ENCODE peak calls at places on chromosomes 7 and 10, in seven cellular contexts. F is gastrocnemius medialis, M is uterus, U is GM23248, K is ovary, W is fibroblast of lung, D is SJSA1. R is an unnamed sample.

GRCh38 chr10:112967200-112967599 is 17.2 kb downstream of the TCF7L2 start:
- DNase-seq in M (no peak), K (no peak), W (peak; percentile 66), F (no peak), U (peak; percentile 87), D (no peak), R (no peak)

GRCh38 chr10:1358860-1359598 is 302.8 kb downstream of the WDR37 start:
- DNase-seq in U (no peak), M (no peak), W (no peak), K (no peak), F (no peak), D (no peak), R (no peak)

GRCh38 chr10:43809211-43809930 is 160.7 kb upstream of the ZNF32 start:
- DNase-seq in D (peak; percentile 68), U (peak; percentile 94), M (no peak), K (no peak), F (no peak), W (peak; percentile 83), R (no peak)

GRCh38 chr10:91150631-91151030 is 69.8 kb upstream of the PCGF5 start:
- DNase-seq in M (no peak), W (no peak), F (no peak), D (no peak), K (no peak), U (no peak), R (no peak)

GRCh38 chr10:43202657-43203490 is 64.0 kb downstream of the RASGEF1A start:
- DNase-seq in U (peak; percentile 41), F (peak; percentile 12), M (peak; percentile 35), D (peak; percentile 43), W (no peak), K (peak; percentile 49), R (no peak)

GRCh38 chr10:58473966-58474365 is 38.7 kb upstream of the BICC1 start:
- DNase-seq in U (peak; percentile 71), D (no peak), K (no peak), W (peak; percentile 5), M (no peak), F (no peak), R (no peak)

GRCh38 chr7:11858668-11859302 is 26.8 kb upstream of the THSD7A start:
- DNase-seq in W (no peak), K (no peak), U (no peak), M (no peak), F (no peak), D (no peak), R (no peak)

GRCh38 chr10:58335306-58336005 is 650 bp downstream of the UBE2D1 start:
- DNase-seq in D (no peak), K (no peak), M (peak; percentile 32), U (peak; percentile 72), W (no peak), F (peak; percentile 90), R (no peak)

GRCh38 chr7:123723913-123724312 is 24.9 kb downstream of the WASL start:
- DNase-seq in F (no peak), M (no peak), U (no peak), D (no peak), W (no peak), K (no peak), R (no peak)

GRCh38 chr10:123948030-123948823 is 56.6 kb upstream of the CPXM2 start:
- DNase-seq in U (no peak), F (no peak), M (no peak), K (no peak), W (no peak), D (no peak), R (no peak)

GRCh38 chr10:97203220-97203619 is 17.5 kb upstream of the SLIT1 start:
- DNase-seq in K (no peak), U (no peak), M (no peak), F (no peak), D (no peak), W (no peak), R (no peak)

GRCh38 chr7:113752689-113753088 is 166.1 kb downstream of the PPP1R3A start:
- DNase-seq in D (no peak), M (no peak), W (no peak), F (no peak), U (no peak), K (no peak), R (no peak)

GRCh38 chr7:52592698-52593097 is 442.7 kb upstream of the POM121L12 start:
- DNase-seq in K (no peak), U (no peak), F (no peak), W (no peak), D (no peak), M (no peak), R (no peak)

GRCh38 chr7:44264221-44264956 is 61.0 kb downstream of the CAMK2B start:
- DNase-seq in M (no peak), W (no peak), K (no peak), U (no peak), F (no peak), D (no peak), R (no peak)

GRCh38 chr7:151400626-151401315 is 9.1 kb downstream of the WDR86 start:
- DNase-seq in K (no peak), W (no peak), U (no peak), M (no peak), D (no peak), F (no peak), R (no peak)

GRCh38 chr7:70380315-70381027 is 751.5 kb upstream of the GALNT17 start:
- DNase-seq in F (no peak), U (peak; percentile 52), M (peak; percentile 33), K (no peak), W (peak; percentile 4), D (no peak), R (no peak)

GRCh38 chr7:52555805-52556204 is 479.6 kb upstream of the POM121L12 start:
- DNase-seq in F (no peak), K (no peak), U (no peak), W (no peak), D (no peak), M (no peak), R (no peak)

GRCh38 chr10:44857363-44858016 is 53.6 kb upstream of the TMEM72 start:
- DNase-seq in F (peak; percentile 29), D (peak; percentile 65), K (peak; percentile 84), U (peak; percentile 81), W (peak; percentile 63), M (peak; percentile 74), R (no peak)

GRCh38 chr10:21722209-21722608 is 188.2 kb downstream of the MLLT10 start:
- DNase-seq in U (no peak), M (no peak), K (no peak), F (no peak), W (no peak), D (no peak), R (no peak)

GRCh38 chr10:113997428-113997827 is 46.2 kb upstream of the ADRB1 start:
- DNase-seq in U (no peak), K (no peak), F (peak; percentile 33), W (no peak), D (no peak), M (no peak), R (no peak)

GRCh38 chr7:83468251-83468739 is 180.6 kb downstream of the SEMA3E start:
- DNase-seq in M (peak; percentile 22), K (peak; percentile 21), F (peak; percentile 24), D (peak; percentile 96), W (peak; percentile 98), U (peak; percentile 94), R (no peak)

GRCh38 chr10:124185074-124185473 is 91.7 kb upstream of the CHST15 start:
- DNase-seq in D (peak; percentile 25), K (no peak), F (no peak), M (no peak), U (no peak), W (no peak), R (no peak)

GRCh38 chr7:39758234-39758970 is 135.0 kb downstream of the RALA start:
- DNase-seq in K (no peak), D (no peak), U (no peak), W (no peak), F (no peak), M (no peak), R (no peak)

GRCh38 chr7:521221-522070 is 1.8 kb upstream of the PDGFA start:
- DNase-seq in F (no peak), D (no peak), W (no peak), K (peak; percentile 51), M (peak; percentile 69), U (peak; percentile 67), R (no peak)

GRCh38 chr10:24951201-24952145 is 933 bp downstream of the PRTFDC1 start:
- DNase-seq in M (peak; percentile 41), W (peak; percentile 81), F (no peak), K (peak; percentile 55), U (peak; percentile 66), D (no peak), R (no peak)

DNA sequence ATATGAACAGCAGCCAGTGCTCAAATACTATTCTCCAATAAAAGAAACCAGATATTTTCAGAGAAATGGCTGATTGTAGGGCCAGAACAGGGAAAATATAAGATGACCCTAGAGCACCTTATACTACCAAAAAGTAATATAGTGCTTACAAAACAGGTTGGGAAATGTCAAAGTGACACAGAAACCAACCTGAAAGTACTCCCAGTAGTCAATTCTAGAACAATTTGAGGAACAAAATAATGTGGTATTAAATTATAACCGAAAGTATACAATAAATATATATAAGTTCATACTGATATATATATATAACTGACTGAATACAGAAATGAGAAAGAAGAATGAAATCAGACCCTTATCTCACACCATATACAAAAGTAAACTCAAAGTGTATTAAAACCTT is 657.2 kb upstream of the PHF14 start:
- DNase-seq in W (no peak), D (no peak), F (no peak), M (no peak), U (no peak), K (no peak), R (no peak)
- H3K4me3 ChIP-seq in W (no peak overlapping the region), D (no peak overlapping the region), F (no peak overlapping the region), M (no peak overlapping the region), U (no peak overlapping the region), K (no peak overlapping the region), R (no peak overlapping the region)

DNA sequence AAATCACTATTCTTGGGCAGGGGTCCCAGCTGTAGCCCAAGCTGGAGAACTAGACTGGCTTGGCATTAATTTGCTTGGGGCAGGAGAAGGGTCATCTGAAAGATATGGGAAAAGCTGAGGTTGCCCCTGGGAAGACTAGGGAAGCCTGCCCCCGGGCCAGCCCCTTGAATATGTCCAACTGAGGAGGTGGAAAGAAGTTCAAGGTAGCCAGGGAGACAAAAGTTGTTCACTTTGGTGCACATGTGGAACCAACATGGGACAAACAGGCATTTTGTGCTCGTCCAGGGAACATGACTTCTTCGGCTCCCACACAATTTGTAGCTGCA is 1.4 kb upstream of the LRRC61 start:
- DNase-seq in D (no peak), W (no peak), F (no peak), U (no peak), K (no peak), M (no peak), R (no peak)
- H3K4me3 ChIP-seq in D (no peak overlapping the region), W (no peak overlapping the region), F (no peak overlapping the region), U (no peak overlapping the region), K (no peak overlapping the region), M (no peak overlapping the region), R (no peak overlapping the region)

GRCh38 chr10:99917963-99918825 is 91.6 kb downstream of the DNMBP start:
- DNase-seq in W (peak; percentile 63), U (peak; percentile 81), F (no peak), D (no peak), K (peak; percentile 62), M (peak; percentile 41), R (no peak)
- H3K4me3 ChIP-seq in W (peak overlapping the region; percentile 46), U (peak overlapping the region; percentile 49), F (peak overlapping the region; percentile 43), D (no peak overlapping the region), K (peak overlapping the region; percentile 8), M (peak overlapping the region; percentile 8), R (no peak overlapping the region)

DNA sequence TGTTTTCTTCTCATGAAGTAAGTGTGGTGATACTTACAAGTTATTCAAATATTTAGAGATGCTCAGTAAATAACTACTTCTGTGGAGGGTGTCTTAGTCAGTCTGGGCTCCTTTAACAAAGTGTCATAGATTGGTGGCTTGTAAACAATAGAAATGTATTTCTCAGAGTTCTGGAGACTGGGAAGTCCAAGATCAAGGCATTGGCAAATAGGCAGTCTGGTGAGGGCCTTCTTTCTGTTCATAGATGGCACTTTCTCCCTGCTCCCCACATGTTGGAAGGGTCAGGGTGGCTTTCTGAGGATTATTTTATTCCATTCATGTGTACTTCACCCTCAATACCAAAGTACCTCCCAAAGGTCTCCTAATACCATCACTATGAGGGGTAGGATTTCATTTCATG is 18.4 kb downstream of the RPA3 start:
- DNase-seq in U (no peak), M (no peak), D (no peak), W (no peak), F (no peak), K (no peak), R (no peak)
- H3K4me3 ChIP-seq in U (no peak overlapping the region), M (no peak overlapping the region), D (no peak overlapping the region), W (no peak overlapping the region), F (no peak overlapping the region), K (no peak overlapping the region), R (no peak overlapping the region)